ENCODE peak calls at places on chromosomes 2 and 18, in eight cellular contexts. Z, Q, D, I, G, F, U and W are unnamed samples.

GRCh38 chr2:68978098-68978497 is 3.7 kb downstream of the GKN1 start:
- DNase-seq in D (no peak), I (no peak), F (no peak), Q (no peak), Z (no peak), G (no peak), U (no peak), W (no peak)

GRCh38 chr2:20762945-20763683 is 59.8 kb downstream of the LDAH start:
- DNase-seq in G (no peak), F (no peak), Q (no peak), U (no peak), I (no peak), D (no peak), Z (no peak), W (no peak)

GRCh38 chr2:224293976-224294375 is 107.9 kb downstream of the FAM124B start:
- DNase-seq in U (no peak), F (no peak), Q (no peak), Z (no peak), D (no peak), I (no peak), G (no peak), W (no peak)

GRCh38 chr18:13618760-13619438 is 107.5 kb downstream of the FAM210A start:
- DNase-seq in U (no peak), D (no peak), F (no peak), I (no peak), Z (no peak), G (no peak), Q (no peak), W (no peak)

GRCh38 chr2:238496756-238497609 is 70.3 kb downstream of the ASB1 start:
- DNase-seq in U (no peak), F (no peak), G (no peak), I (no peak), Q (no peak), Z (no peak), D (no peak), W (no peak)

GRCh38 chr2:217456016-217456415 is 546.8 kb downstream of the TNS1 start:
- DNase-seq in Q (no peak), F (peak; percentile 46), I (no peak), Z (peak; percentile 11), G (no peak), D (no peak), U (no peak), W (no peak)

GRCh38 chr18:79718126-79718525 is 38.5 kb downstream of the CTDP1 start:
- DNase-seq in Q (no peak), I (no peak), U (no peak), G (no peak), F (no peak), D (no peak), Z (no peak), W (no peak)

GRCh38 chr2:18645315-18645714 is 55.9 kb upstream of the NT5C1B start:
- DNase-seq in Z (no peak), G (no peak), U (no peak), D (no peak), F (no peak), I (no peak), Q (no peak), W (no peak)

GRCh38 chr18:61322265-61322873 is 10.9 kb upstream of the CDH20 start:
- DNase-seq in D (peak; percentile 64), I (peak; percentile 87), Q (peak; percentile 63), U (no peak), Z (peak; percentile 64), F (peak; percentile 7), G (peak; percentile 83), W (peak; percentile 74)

GRCh38 chr2:121911036-121911435 is 155.6 kb downstream of the TSN start:
- DNase-seq in F (no peak), G (no peak), D (no peak), Q (no peak), I (no peak), Z (no peak), U (no peak), W (no peak)

GRCh38 chr2:150228936-150229335 is 258.5 kb downstream of the RND3 start:
- DNase-seq in I (no peak), U (peak; percentile 37), F (no peak), D (no peak), Z (no peak), Q (no peak), G (no peak), W (no peak)

GRCh38 chr2:24191156-24191555 is 16.3 kb downstream of the FAM228A start:
- DNase-seq in D (no peak), I (no peak), U (no peak), Q (no peak), F (no peak), Z (no peak), G (no peak), W (no peak)

GRCh38 chr2:65349863-65350262 is 82.5 kb downstream of the SPRED2 start:
- DNase-seq in U (peak; percentile 59), I (peak; percentile 11), G (no peak), D (no peak), F (peak; percentile 73), Q (peak; percentile 79), Z (peak; percentile 77), W (no peak)

GRCh38 chr2:176814740-176815367 is 397.7 kb upstream of the HNRNPA3 start:
- DNase-seq in Q (peak; percentile 36), G (no peak), U (peak; percentile 2), D (no peak), F (peak; percentile 8), I (no peak), Z (no peak), W (peak; percentile 48)

GRCh38 chr18:36636237-36636792 is 192.5 kb downstream of the TPGS2 start:
- DNase-seq in F (peak; percentile 25), U (no peak), I (no peak), Z (no peak), D (no peak), Q (no peak), G (no peak), W (no peak)

GRCh38 chr2:78077637-78078036 is 555.5 kb upstream of the LRRTM4 start:
- DNase-seq in D (no peak), U (no peak), Q (no peak), G (no peak), F (no peak), I (no peak), Z (no peak), W (no peak)

GRCh38 chr2:218319813-218320360 is 27.6 kb upstream of the TMBIM1 start:
- DNase-seq in Q (no peak), Z (no peak), D (peak; percentile 17), U (no peak), F (no peak), I (no peak), G (no peak), W (no peak)

DNA sequence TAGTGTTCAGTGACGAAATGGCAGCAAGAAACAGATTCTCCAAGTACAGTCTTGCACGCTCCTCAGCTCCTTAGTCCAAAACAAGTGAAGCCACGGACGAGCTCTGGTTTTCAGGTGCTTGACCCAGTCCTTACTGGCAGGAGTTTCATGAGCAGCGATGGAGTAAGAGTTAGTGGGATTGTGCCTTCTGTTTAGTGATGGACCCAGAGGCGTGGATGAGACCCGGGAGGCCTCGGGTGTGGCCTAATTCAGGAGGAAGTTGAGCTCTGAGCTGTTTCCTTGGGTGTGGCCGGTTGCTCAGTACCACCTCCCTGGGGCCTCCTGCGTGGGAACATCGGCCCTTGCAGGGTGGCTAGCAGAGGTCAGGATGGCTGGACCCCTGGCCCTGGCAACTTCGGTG is 52.0 kb downstream of the KIF5C start:
- DNase-seq in G (no peak), F (no peak), I (peak; percentile 24), D (peak; percentile 76), Z (no peak), Q (no peak), U (no peak), W (peak; percentile 44)
- TF ChIP-seq CTCF in G (peak; percentile 0), F (no peak), I (no peak), D (no peak), Z (no peak), Q (no peak), U (no peak), W (no peak)

GRCh38 chr2:113200236-113200635 is 26.5 kb downstream of the PSD4 start:
- DNase-seq in I (no peak), Q (no peak), Z (no peak), U (no peak), D (no peak), F (no peak), G (no peak), W (no peak)
- TF ChIP-seq CTCF in I (no peak), Q (peak; percentile 14), Z (peak; percentile 29), U (no peak), D (no peak), F (no peak), G (peak; percentile 31), W (no peak)

DNA sequence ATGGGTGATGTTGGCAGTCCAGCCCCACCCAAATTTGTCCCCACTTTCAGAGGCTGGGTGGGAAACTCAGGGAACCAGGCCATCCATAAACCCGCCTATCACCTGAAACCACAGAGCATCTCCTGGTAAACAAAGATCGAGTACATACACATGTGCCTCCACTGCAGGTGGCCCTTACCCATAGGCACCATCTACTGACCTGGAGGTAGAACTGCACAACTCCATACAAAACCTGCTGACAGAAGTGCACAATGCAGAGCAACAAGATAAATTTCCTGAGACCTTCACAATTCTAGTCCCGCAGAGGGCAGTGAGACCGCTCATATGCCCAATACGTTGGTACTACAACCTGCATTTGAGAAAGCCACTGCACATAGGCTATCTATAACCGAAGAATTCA is 856.3 kb downstream of the SUCLG1 start:
- DNase-seq in I (no peak), F (no peak), Q (no peak), G (no peak), U (no peak), Z (no peak), D (no peak), W (no peak)
- TF ChIP-seq CTCF in I (no peak), F (no peak), Q (no peak), G (no peak), U (no peak), Z (no peak), D (no peak), W (no peak)

GRCh38 chr2:239526666-239527415 is 126.0 kb upstream of the HDAC4 start:
- DNase-seq in F (no peak), I (no peak), Z (no peak), D (no peak), G (no peak), U (no peak), Q (no peak), W (no peak)

GRCh38 chr2:239528883-239529282 is 128.1 kb upstream of the HDAC4 start:
- DNase-seq in I (no peak), Z (no peak), Q (no peak), D (no peak), F (no peak), U (no peak), G (no peak), W (no peak)

GRCh38 chr2:239529313-239530015 is 128.6 kb upstream of the HDAC4 start:
- DNase-seq in Q (no peak), D (no peak), Z (no peak), F (no peak), U (no peak), I (no peak), G (no peak), W (no peak)

GRCh38 chr2:239526038-239526437 is 125.2 kb upstream of the HDAC4 start:
- DNase-seq in U (no peak), D (no peak), G (no peak), I (no peak), Z (no peak), F (no peak), Q (no peak), W (no peak)

DNA sequence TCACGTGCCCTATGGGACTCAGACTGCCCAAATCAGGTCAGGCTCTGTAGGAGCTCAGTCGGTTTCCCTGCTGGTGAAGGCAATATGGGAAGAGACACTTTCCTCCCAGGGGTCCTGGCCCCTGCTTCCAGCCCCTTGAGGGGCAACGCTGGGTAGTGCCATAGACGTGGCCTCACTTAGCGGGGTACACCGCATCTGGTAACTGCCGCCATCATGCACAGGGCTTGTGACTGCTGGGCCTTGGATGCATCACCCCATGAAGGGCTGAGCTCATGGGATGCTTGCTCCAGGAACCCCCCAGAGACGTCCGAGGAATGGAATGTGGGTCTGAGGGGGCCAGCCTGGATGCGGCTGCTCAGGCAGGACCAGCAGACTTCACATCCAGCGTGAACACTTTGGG is 127.3 kb upstream of the HDAC4 start:
- DNase-seq in I (no peak), Z (no peak), F (no peak), Q (no peak), G (no peak), D (no peak), U (no peak), W (no peak)
- TF ChIP-seq CTCF in I (no peak), Z (no peak), F (no peak), Q (no peak), G (no peak), D (no peak), U (no peak), W (no peak)